ENCODE peak calls at places on chromosomes 2 and 18, in six cellular contexts. T is GM13977; R is activated CD8-positive, alpha-beta memory T cell treated with anti-CD3 and anti-CD28 coated beads for 4 hours; U is endothelial cell; E is GM23248; F is osteocyte. M is an unnamed sample.

GRCh38 chr2:224518806-224519580 is 66.2 kb downstream of the CUL3 start:
- DNase-seq in U (no peak), F (no peak), T (no peak), R (no peak), E (peak; percentile 87), M (no peak)

GRCh38 chr2:73983322-73984202 is 1.1 kb upstream of the TET3 start:
- DNase-seq in F (no peak), R (no peak), U (no peak), E (no peak), T (peak; percentile 52), M (no peak)

GRCh38 chr2:667332-668000 is 9.7 kb downstream of the TMEM18 start:
- DNase-seq in U (no peak), F (no peak), R (no peak), E (peak; percentile 89), T (no peak), M (no peak)

GRCh38 chr2:105581568-105581944 is 163.2 kb upstream of the NCK2 start:
- DNase-seq in E (no peak), T (no peak), U (no peak), R (no peak), F (no peak), M (no peak)

GRCh38 chr2:62894966-62895631 is 155.5 kb upstream of the OTX1 start:
- DNase-seq in R (no peak), F (no peak), U (no peak), T (no peak), E (peak; percentile 3), M (no peak)

GRCh38 chr2:14752294-14752693 is 119.8 kb downstream of the LRATD1 start:
- DNase-seq in R (no peak), E (peak; percentile 38), F (no peak), T (no peak), U (no peak), M (no peak)

GRCh38 chr2:181185948-181186347 is 205.5 kb downstream of the UBE2E3 start:
- DNase-seq in E (peak; percentile 48), F (no peak), T (no peak), R (no peak), U (no peak), M (no peak)

GRCh38 chr2:72143441-72144356 is 4.0 kb downstream of the CYP26B1 start:
- DNase-seq in F (peak; percentile 80), R (no peak), T (peak; percentile 33), U (no peak), E (peak; percentile 19), M (no peak)

GRCh38 chr2:118254117-118254516 is 165.8 kb downstream of the INSIG2 start:
- DNase-seq in F (no peak), R (no peak), T (no peak), E (no peak), U (no peak), M (no peak)

GRCh38 chr2:180000434-180000833 is 6.7 kb downstream of the CWC22 start:
- DNase-seq in E (peak; percentile 39), F (no peak), T (no peak), U (no peak), R (no peak), M (no peak)

GRCh38 chr2:111986116-111986900 is 68.8 kb upstream of the TMEM87B start:
- DNase-seq in T (no peak), E (peak; percentile 24), F (no peak), R (no peak), U (no peak), M (no peak)

GRCh38 chr2:207768891-207769596 is 662 bp downstream of the FZD5 start:
- DNase-seq in R (no peak), U (peak; percentile 41), E (peak; percentile 51), F (no peak), T (peak; percentile 68), M (no peak)

GRCh38 chr2:40433739-40434138 is 18.2 kb downstream of the SLC8A1 start:
- DNase-seq in U (no peak), R (no peak), T (no peak), E (no peak), F (no peak), M (no peak)

GRCh38 chr2:202237787-202238233 is 587 bp downstream of the SUMO1 start:
- DNase-seq in E (peak; percentile 87), U (peak; percentile 54), R (no peak), F (peak; percentile 80), T (peak; percentile 40), M (no peak)

GRCh38 chr2:1881502-1881901 is 137.2 kb upstream of the PXDN start:
- DNase-seq in T (no peak), U (no peak), E (no peak), R (no peak), F (no peak), M (no peak)

GRCh38 chr2:179239194-179239593 is 25.4 kb downstream of the SESTD1 start:
- DNase-seq in U (no peak), R (no peak), T (no peak), F (no peak), E (peak; percentile 62), M (no peak)

GRCh38 chr2:10864888-10865551 is 46.7 kb upstream of the KCNF1 start:
- DNase-seq in U (no peak), E (no peak), T (peak; percentile 73), R (no peak), F (no peak), M (no peak)

GRCh38 chr2:67286981-67287759 is 110.0 kb upstream of the ETAA1 start:
- DNase-seq in U (no peak), R (no peak), F (no peak), E (no peak), T (no peak), M (no peak)

GRCh38 chr2:156695020-156695419 is 258.8 kb downstream of the GPD2 start:
- DNase-seq in F (no peak), U (no peak), R (no peak), E (no peak), T (no peak), M (no peak)

GRCh38 chr2:222257645-222258044 is 41.2 kb downstream of the PAX3 start:
- DNase-seq in E (no peak), R (no peak), U (no peak), F (no peak), T (no peak), M (no peak)

GRCh38 chr2:219877714-219878113 is 250.3 kb downstream of the SLC4A3 start:
- DNase-seq in E (no peak), R (no peak), U (no peak), F (no peak), T (no peak), M (no peak)

GRCh38 chr2:219417374-219417773 is 803 bp upstream of the DES start:
- DNase-seq in F (no peak), R (no peak), U (no peak), T (no peak), E (no peak), M (no peak)

GRCh38 chr18:42192251-42193248 is 237.5 kb downstream of the PIK3C3 start:
- DNase-seq in U (no peak), T (no peak), E (peak; percentile 43), F (no peak), R (no peak), M (no peak)

GRCh38 chr2:144131042-144131441 is 388.9 kb downstream of the ZEB2 start:
- DNase-seq in U (no peak), R (no peak), F (no peak), E (peak; percentile 60), T (no peak), M (no peak)

GRCh38 chr2:124254621-124255020 is 229.5 kb downstream of the CNTNAP5 start:
- DNase-seq in E (no peak), F (no peak), R (no peak), U (no peak), T (no peak), M (no peak)

GRCh38 chr2:180722551-180723239 is 257.7 kb upstream of the UBE2E3 start:
- DNase-seq in U (no peak), R (no peak), E (peak; percentile 91), F (no peak), T (no peak), M (no peak)

GRCh38 chr2:168798076-168798887 is 4.2 kb upstream of the NOSTRIN start:
- DNase-seq in E (no peak), F (no peak), U (peak; percentile 7), T (no peak), R (no peak), M (no peak)

GRCh38 chr2:168663993-168664392 is 138.4 kb upstream of the NOSTRIN start:
- DNase-seq in R (no peak), F (no peak), T (no peak), E (no peak), U (no peak), M (no peak)

GRCh38 chr2:188235364-188235763 is 56.3 kb upstream of the GULP1 start:
- DNase-seq in E (no peak), F (no peak), R (no peak), T (no peak), U (no peak), M (no peak)

GRCh38 chr18:74197705-74198341 is 49.5 kb downstream of the TIMM21 start:
- DNase-seq in R (no peak), T (no peak), U (no peak), E (no peak), F (peak; percentile 80), M (no peak)

GRCh38 chr2:240319221-240319854 is 116.1 kb upstream of the GPC1 start:
- DNase-seq in F (no peak), U (no peak), T (no peak), E (no peak), R (no peak), M (no peak)

GRCh38 chr2:39379643-39380524 is 57.2 kb downstream of the MAP4K3 start:
- DNase-seq in T (peak; percentile 48), R (no peak), E (peak; percentile 79), F (no peak), U (peak; percentile 14), M (no peak)

GRCh38 chr2:127052771-127053691 is 53.9 kb downstream of the BIN1 start:
- DNase-seq in E (no peak), U (no peak), F (no peak), R (no peak), T (no peak), M (no peak)

GRCh38 chr2:172943563-172943962 is 132.1 kb upstream of the MAP3K20 start:
- DNase-seq in F (no peak), U (no peak), R (no peak), T (no peak), E (no peak), M (no peak)